ENCODE peak calls at places on chromosomes 16 and 17, in five cellular contexts. S is transverse colon, F is mesothelial cell of epicardium, M is tibial nerve, K is HFF-Myc. R is an unnamed sample.

GRCh38 chr16:13376174-13376573 is 474.8 kb downstream of the SHISA9 start:
- DNase-seq in M (no peak), S (no peak), K (no peak), F (no peak), R (no peak)

GRCh38 chr17:1629647-1630310 is 1.1 kb upstream of the SLC43A2 start:
- DNase-seq in S (peak; percentile 87), M (peak; percentile 68), K (no peak), F (no peak), R (peak; percentile 74)

GRCh38 chr16:13992322-13992721 is 72.4 kb downstream of the ERCC4 start:
- DNase-seq in S (no peak), M (no peak), K (no peak), F (no peak), R (no peak)

GRCh38 chr17:75191584-75191983 is 8.8 kb upstream of the SUMO2 start:
- DNase-seq in M (no peak), F (no peak), K (no peak), S (no peak), R (no peak)

GRCh38 chr17:9924735-9925191 is 19.7 kb upstream of the RCVRN start:
- DNase-seq in S (no peak), M (peak; percentile 58), F (no peak), K (no peak), R (peak; percentile 31)

GRCh38 chr16:67399218-67399733 is 6.0 kb upstream of the TPPP3 start:
- DNase-seq in K (no peak), M (no peak), F (peak; percentile 46), S (no peak), R (peak; percentile 61)

GRCh38 chr16:57624044-57624688 is 4.3 kb upstream of the ADGRG1 start:
- DNase-seq in F (no peak), M (no peak), S (no peak), K (no peak), R (no peak)

GRCh38 chr17:21134559-21134958 is 7.8 kb downstream of the DHRS7B start:
- DNase-seq in F (no peak), S (no peak), M (no peak), K (no peak), R (no peak)

GRCh38 chr16:81852347-81852746 is 73.3 kb downstream of the PLCG2 start:
- DNase-seq in M (no peak), S (no peak), K (no peak), F (no peak), R (no peak)

GRCh38 chr17:76452646-76453430 is at the start of gene UBE2O:
- DNase-seq in S (peak; percentile 90), K (peak; percentile 47), F (peak; percentile 85), M (peak; percentile 64), R (peak; percentile 89)

GRCh38 chr17:5838661-5839300 is 231.4 kb upstream of the WSCD1 start:
- DNase-seq in K (no peak), M (no peak), F (no peak), S (no peak), R (no peak)

GRCh38 chr16:81885976-81886586 is 107.0 kb downstream of the PLCG2 start:
- DNase-seq in F (no peak), M (no peak), K (no peak), S (no peak), R (no peak)

GRCh38 chr17:6661464-6661848 is 9.9 kb downstream of the C17orf100 start:
- DNase-seq in S (no peak), M (no peak), F (no peak), K (no peak), R (no peak)

GRCh38 chr17:2949469-2950044 is 113.8 kb downstream of the OR1D5 start:
- DNase-seq in K (no peak), S (peak; percentile 78), F (no peak), M (no peak), R (no peak)

GRCh38 chr17:1907818-1908698 is 78.3 kb downstream of the RPA1 start:
- DNase-seq in K (no peak), S (no peak), F (no peak), M (no peak), R (peak; percentile 36)

GRCh38 chr16:85888405-85889331 is 10.3 kb upstream of the IRF8 start:
- DNase-seq in S (no peak), F (no peak), K (peak; percentile 35), M (no peak), R (peak; percentile 69)

GRCh38 chr16:15041260-15042011 is 14.4 kb downstream of the NTAN1 start:
- DNase-seq in F (no peak), K (no peak), S (peak; percentile 78), M (peak; percentile 70), R (no peak)
- TF ChIP-seq CTCF in F (no peak), K (no peak), S (peak; percentile 23), M (peak; percentile 54), R (no peak)

GRCh38 chr17:28912281-28912937 is 9.5 kb upstream of the DHRS13 start:
- DNase-seq in K (no peak), F (no peak), M (no peak), S (peak; percentile 68), R (no peak)
- TF ChIP-seq CTCF in K (peak; percentile 14), F (no peak), M (no peak), S (peak; percentile 51), R (no peak)

GRCh38 chr16:29290631-29291247 is 115.8 kb downstream of the NPIPB11 start:
- DNase-seq in S (peak; percentile 96), F (peak; percentile 52), K (peak; percentile 52), M (peak; percentile 98), R (peak; percentile 41)
- TF ChIP-seq CTCF in S (no peak), F (no peak), K (no peak), M (peak; percentile 23), R (no peak)

GRCh38 chr17:64505320-64506200 is 529 bp downstream of the DDX5 start:
- DNase-seq in M (peak; percentile 86), F (peak; percentile 73), K (peak; percentile 57), S (peak; percentile 94), R (peak; percentile 88)
- TF ChIP-seq CTCF in M (peak; percentile 57), F (no peak), K (no peak), S (no peak), R (no peak)